ENCODE peak calls at places on chromosomes 3 and 15, in nine cellular contexts. Q is psoas muscle, V is B cell, T is SK-N-SH, C is IMR-90, U is AG10803, A is tibial nerve, B is lower leg skin, W is GM12864. R is an unnamed sample.
A peak's percentile ranks its signal among the peaks of the same experiment; 100 is the strongest.

GRCh38 chr15:64247906-64248541 is 85.2 kb upstream of the PPIB start:
- DNase-seq in U (peak; percentile 96), W (peak; percentile 26), C (peak; percentile 90), V (no peak), T (peak; percentile 6), A (no peak), B (no peak), Q (no peak), R (peak; percentile 94)

GRCh38 chr15:63061971-63062370 is 19.4 kb downstream of the TPM1 start:
- DNase-seq in B (no peak), T (no peak), A (no peak), Q (no peak), W (no peak), C (peak; percentile 65), V (no peak), U (no peak), R (no peak)

GRCh38 chr3:34696831-34697230 is 898.4 kb downstream of the PDCD6IP start:
- DNase-seq in V (no peak), U (no peak), Q (no peak), W (no peak), C (no peak), T (no peak), A (no peak), B (no peak), R (no peak)

GRCh38 chr3:21543380-21544075 is 207.5 kb downstream of the ZNF385D start:
- DNase-seq in T (no peak), U (peak; percentile 6), B (no peak), W (no peak), Q (no peak), C (no peak), A (no peak), V (no peak), R (no peak)

GRCh38 chr3:46671541-46672348 is 21.7 kb downstream of the ALS2CL start:
- DNase-seq in A (peak; percentile 5), U (no peak), C (no peak), Q (peak; percentile 38), B (peak; percentile 80), V (no peak), T (peak; percentile 11), W (no peak), R (no peak)

GRCh38 chr3:52682016-52682415 is 3.7 kb downstream of the PBRM1 start:
- DNase-seq in C (peak; percentile 85), B (no peak), W (no peak), Q (no peak), V (no peak), U (peak; percentile 81), A (no peak), T (peak; percentile 30), R (peak; percentile 59)

GRCh38 chr3:116112686-116113085 is 332.6 kb downstream of the LSAMP start:
- DNase-seq in B (no peak), V (no peak), Q (no peak), C (peak; percentile 42), W (no peak), T (no peak), A (no peak), U (peak; percentile 65), R (no peak)

GRCh38 chr3:38165722-38166387 is 518 bp downstream of the OXSR1 start:
- DNase-seq in B (peak; percentile 92), A (peak; percentile 31), C (peak; percentile 46), W (no peak), U (peak; percentile 51), Q (no peak), V (no peak), T (no peak), R (peak; percentile 33)

DNA sequence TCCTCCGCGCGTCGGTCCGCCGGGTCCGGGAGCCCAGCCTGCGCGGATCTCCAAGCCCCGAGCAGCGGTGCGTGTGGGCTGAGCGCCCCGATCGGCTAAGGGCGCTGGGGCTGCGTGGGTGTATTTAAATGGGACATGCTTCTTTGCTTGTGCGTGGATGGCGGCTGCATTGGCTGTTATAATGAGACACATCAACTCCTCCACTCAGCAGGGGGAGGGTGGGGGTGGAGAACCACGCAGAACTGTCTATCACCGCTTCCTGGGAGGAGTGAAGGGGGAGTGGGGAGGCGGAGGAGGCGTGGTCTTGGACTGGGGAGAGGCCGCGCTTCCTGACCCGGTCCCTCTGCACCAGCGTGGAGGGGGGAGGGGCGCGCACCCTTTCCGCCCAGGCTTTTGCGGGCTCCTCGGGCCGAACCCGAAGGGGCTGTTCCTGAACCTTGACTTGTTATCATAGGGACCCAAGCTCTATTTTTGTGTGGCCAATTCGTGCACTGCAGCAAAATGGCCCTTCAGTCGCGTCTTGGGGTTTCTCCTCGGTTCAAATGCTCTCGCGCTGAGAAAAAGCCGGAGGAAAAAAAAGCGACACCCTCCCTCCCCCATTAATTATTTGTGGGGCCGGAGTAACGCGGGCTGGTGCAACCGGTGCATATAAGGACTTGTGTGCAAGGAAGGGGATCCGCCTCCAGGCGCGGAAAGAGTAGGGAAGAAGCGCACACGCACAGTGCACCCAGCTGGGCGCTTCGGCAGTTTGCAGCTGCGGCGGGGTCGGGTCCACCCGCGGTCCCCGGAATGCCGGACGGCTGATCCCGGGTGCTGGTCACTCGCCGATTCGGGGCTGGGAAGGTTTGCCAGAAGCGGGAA is at the start of gene TNIK:
- DNase-seq in V (peak; percentile 82), A (peak; percentile 83), C (peak; percentile 89), Q (peak; percentile 94), W (peak; percentile 95), U (peak; percentile 77), T (peak; percentile 92), B (peak; percentile 97), R (peak; percentile 84)
- TF ChIP-seq CTCF in V (peak; percentile 40), A (peak; percentile 19), C (peak; percentile 10), Q (peak; percentile 29), W (peak; percentile 59), U (peak; percentile 38), T (peak; percentile 45), B (no peak), R (peak; percentile 67)

GRCh38 chr3:31687020-31687802 is 154.5 kb downstream of the STT3B start:
- DNase-seq in Q (no peak), A (no peak), B (no peak), U (no peak), C (no peak), V (no peak), W (no peak), T (no peak), R (no peak)
- TF ChIP-seq CTCF in Q (no peak), A (no peak), B (no peak), U (no peak), C (no peak), V (no peak), W (no peak), T (peak; percentile 10), R (peak; percentile 42)

GRCh38 chr3:181487236-181487978 is 224.3 kb upstream of the SOX2 start:
- DNase-seq in T (no peak), B (no peak), U (no peak), V (no peak), W (no peak), Q (no peak), A (no peak), C (no peak), R (no peak)
- TF ChIP-seq CTCF in T (no peak), B (no peak), U (no peak), V (no peak), W (no peak), Q (no peak), A (no peak), C (no peak), R (no peak)

GRCh38 chr15:94348084-94348483 is 116.7 kb downstream of the MCTP2 start:
- DNase-seq in V (no peak), U (no peak), Q (no peak), W (no peak), A (no peak), T (no peak), B (no peak), C (no peak), R (no peak)

GRCh38 chr15:94351121-94351520 is 119.8 kb downstream of the MCTP2 start:
- DNase-seq in B (no peak), V (no peak), A (no peak), Q (no peak), C (no peak), W (no peak), U (no peak), T (no peak), R (no peak)

GRCh38 chr15:94346272-94346671 is 114.9 kb downstream of the MCTP2 start:
- DNase-seq in A (no peak), Q (no peak), B (no peak), T (no peak), W (no peak), U (peak; percentile 2), V (no peak), C (peak; percentile 1), R (peak; percentile 21)
- TF ChIP-seq CTCF in A (peak; percentile 13), Q (no peak), B (no peak), T (no peak), W (no peak), U (no peak), V (no peak), C (no peak), R (peak; percentile 23)

R was measured in HFFc6.